ENCODE peak calls at places on chromosome 18, in seven cellular contexts. X, J, N, O, C, Q and H are unnamed samples. For H3K4me1, the result is how much of the 10 kb centered on the place peaks cover.

GRCh38 chr18:11657152-11657551 is 31.9 kb upstream of the GNAL start:
- DNase-seq in X (no peak), J (no peak), N (no peak), O (no peak), C (no peak), Q (no peak), H (no peak)

GRCh38 chr18:74062037-74062436 is 85.6 kb downstream of the FBXO15 start:
- DNase-seq in X (no peak), J (no peak), N (no peak), O (no peak), C (no peak), Q (no peak), H (no peak)

GRCh38 chr18:23868341-23868740 is 146.2 kb upstream of the TTC39C start:
- DNase-seq in X (no peak), J (no peak), N (no peak), O (no peak), C (no peak), Q (no peak), H (no peak)

GRCh38 chr18:42915240-42915791 is 200.2 kb downstream of the RIT2 start:
- DNase-seq in X (no peak), J (no peak), N (peak), O (no peak), C (no peak), Q (no peak), H (no peak)

GRCh38 chr18:75170022-75170789 is 38.7 kb downstream of the PTGR3 start:
- DNase-seq in X (peak), J (no peak), N (no peak), O (peak), C (no peak), Q (no peak), H (no peak)

GRCh38 chr18:24180048-24180447 is 41.2 kb downstream of the CABYR start:
- DNase-seq in X (no peak), J (no peak), N (no peak), O (no peak), C (no peak), Q (no peak), H (no peak)

GRCh38 chr18:9174302-9174701 is 37.7 kb downstream of the ANKRD12 start:
- DNase-seq in X (no peak), J (no peak), N (no peak), O (no peak), C (no peak), Q (no peak), H (no peak)

GRCh38 chr18:34370704-34371405 is 146.1 kb upstream of the NOL4 start:
- DNase-seq in X (no peak), J (no peak), N (no peak), O (no peak), C (no peak), Q (no peak), H (peak)

GRCh38 chr18:23283933-23284430 is 148.7 kb downstream of the CABLES1 start:
- DNase-seq in X (no peak), J (no peak), N (peak), O (no peak), C (peak), Q (no peak), H (peak)

GRCh38 chr18:10343778-10344177 is 110.7 kb upstream of the APCDD1 start:
- DNase-seq in X (no peak), J (no peak), N (no peak), O (no peak), C (no peak), Q (no peak), H (no peak)
- H3K27ac ChIP-seq in X (no peak), J (no peak), N (no peak), O (no peak), C (no peak), Q (no peak), H (no peak)

GRCh38 chr18:32875625-32876024 is 102.8 kb upstream of the KLHL14 start:
- DNase-seq in X (no peak), J (no peak), N (no peak), O (no peak), C (no peak), Q (no peak), H (no peak)

GRCh38 chr18:32867330-32867729 is 94.5 kb upstream of the KLHL14 start:
- DNase-seq in X (no peak), J (no peak), N (no peak), O (no peak), C (no peak), Q (no peak), H (no peak)

GRCh38 chr18:32868424-32868823 is 95.6 kb upstream of the KLHL14 start:
- DNase-seq in X (no peak), J (no peak), N (no peak), O (no peak), C (no peak), Q (no peak), H (no peak)

GRCh38 chr18:32870611-32871010 is 97.8 kb upstream of the KLHL14 start:
- DNase-seq in X (no peak), J (no peak), N (no peak), O (no peak), C (no peak), Q (no peak), H (no peak)
- TF ChIP-seq CTCF in X (no peak), J (no peak), N (no peak), O (no peak), C (no peak), Q (no peak), H (no peak)

GRCh38 chr18:13290856-13291271 is 72.3 kb downstream of the LDLRAD4 start:
- DNase-seq in X (no peak), J (no peak), N (no peak), O (no peak), C (no peak), Q (no peak), H (no peak)
- H3K4me1 ChIP-seq in X (under half), J (under half), N (under half), O (under half), C (under half), Q (under half), H (under half)

GRCh38 chr18:22267697-22268096 is 98.3 kb downstream of the GATA6 start:
- DNase-seq in X (peak), J (no peak), N (no peak), O (peak), C (no peak), Q (no peak), H (no peak)

GRCh38 chr18:22268641-22269128 is 99.3 kb downstream of the GATA6 start:
- DNase-seq in X (no peak), J (no peak), N (no peak), O (no peak), C (no peak), Q (no peak), H (no peak)

GRCh38 chr18:22267225-22267624 is 97.8 kb downstream of the GATA6 start:
- DNase-seq in X (no peak), J (no peak), N (no peak), O (no peak), C (no peak), Q (no peak), H (no peak)

GRCh38 chr18:22271030-22271429 is 101.6 kb downstream of the GATA6 start:
- DNase-seq in X (no peak), J (no peak), N (no peak), O (no peak), C (no peak), Q (no peak), H (no peak)

DNA sequence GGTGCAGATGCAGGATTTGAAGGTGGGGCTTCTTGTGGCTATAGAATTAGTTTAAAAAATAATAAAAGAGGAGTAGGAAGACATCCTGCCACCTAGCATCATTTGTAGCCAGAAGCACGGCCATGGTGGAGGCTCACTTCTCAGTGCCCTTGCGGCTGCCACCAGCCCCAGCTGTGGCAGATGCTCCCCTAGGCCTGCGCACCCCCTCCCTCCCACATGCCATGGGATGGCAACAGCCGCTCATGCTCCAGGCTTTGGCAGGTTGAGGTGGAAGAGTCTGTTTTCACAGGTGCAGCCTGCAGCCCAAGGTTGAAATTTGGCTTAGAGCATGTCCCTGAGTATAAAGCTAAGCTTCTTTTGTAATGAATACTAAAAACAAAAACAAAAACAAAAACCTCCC is 96.4 kb downstream of the GATA6 start:
- DNase-seq in X (no peak), J (no peak), N (no peak), O (no peak), C (no peak), Q (no peak), H (no peak)
- H3K27ac ChIP-seq in X (peak), J (no peak), N (no peak), O (peak), C (no peak), Q (no peak), H (no peak)

DNA sequence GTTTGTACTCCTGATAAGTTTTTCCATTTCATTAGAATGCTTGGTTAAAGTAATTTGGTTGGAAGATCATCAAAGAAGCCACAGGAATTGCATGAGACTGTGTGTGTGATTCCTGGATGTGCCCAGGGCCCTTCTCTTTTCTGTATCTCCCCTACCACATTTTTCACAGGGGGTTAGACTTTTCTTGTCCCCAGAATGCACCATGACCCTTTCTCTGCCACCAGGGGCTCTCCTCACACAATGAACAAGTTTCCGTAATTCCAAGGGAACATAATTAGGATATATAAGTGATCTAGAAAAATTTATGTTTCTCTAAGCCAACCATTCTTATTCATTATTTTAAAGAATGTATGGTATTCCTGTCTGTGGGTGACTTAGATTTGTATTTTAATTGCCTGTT is 291.8 kb downstream of the NEDD4L start:
- DNase-seq in X (no peak), J (no peak), N (peak), O (no peak), C (no peak), Q (no peak), H (no peak)
- TF ChIP-seq CTCF in X (peak), J (no peak), N (peak), O (peak), C (no peak), Q (no peak), H (no peak)

GRCh38 chr18:36593001-36593400 is 235.8 kb downstream of the TPGS2 start:
- DNase-seq in X (no peak), J (no peak), N (peak), O (no peak), C (no peak), Q (no peak), H (peak)
- H3K4me1 ChIP-seq in X (under half), J (under half), N (under half), O (under half), C (under half), Q (under half), H (under half)

GRCh38 chr18:49098386-49098785 is 147.6 kb upstream of the SMAD7 start:
- DNase-seq in X (no peak), J (no peak), N (no peak), O (no peak), C (no peak), Q (no peak), H (no peak)
- H3K27ac ChIP-seq in X (no peak), J (no peak), N (no peak), O (no peak), C (no peak), Q (no peak), H (no peak)

GRCh38 chr18:79964330-79965118 is at the start of gene HSBP1L1:
- DNase-seq in X (peak), J (peak), N (peak), O (peak), C (no peak), Q (peak), H (peak)
- TF ChIP-seq CTCF in X (peak), J (peak), N (peak), O (peak), C (no peak), Q (peak), H (peak)

DNA sequence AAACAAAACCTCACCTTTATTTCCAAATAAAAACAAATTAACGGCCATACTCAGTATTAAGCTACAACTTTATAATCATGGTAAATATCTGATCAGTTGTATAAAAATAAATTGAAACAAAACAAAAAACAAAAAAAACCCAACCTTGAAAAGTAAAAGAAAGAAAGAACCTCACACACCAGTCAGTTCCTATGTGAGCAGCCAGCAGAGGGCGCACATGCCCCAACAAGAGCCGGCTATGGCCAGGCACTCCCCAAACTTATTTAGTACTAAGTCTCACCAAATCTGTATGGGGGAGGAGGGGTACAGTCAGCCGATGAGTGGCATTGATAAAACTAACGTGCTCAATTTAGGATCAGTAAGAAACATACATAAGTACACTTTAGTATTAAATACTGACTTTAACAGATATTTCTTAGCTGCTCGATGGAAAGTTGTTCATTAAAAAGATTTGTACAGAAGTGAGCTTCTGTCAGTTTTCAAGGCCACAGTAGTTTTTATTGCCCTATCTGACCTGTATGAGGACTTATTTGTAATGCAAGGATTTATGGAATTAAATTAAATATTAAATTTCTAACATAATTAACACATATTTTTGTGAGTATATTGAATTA is 172.6 kb downstream of the TCF4 start:
- DNase-seq in X (peak), J (peak), N (peak), O (peak), C (peak), Q (peak), H (peak)
- H3K4me1 ChIP-seq in X (half or more), J (half or more), N (under half), O (under half), C (under half), Q (under half), H (under half)

DNA sequence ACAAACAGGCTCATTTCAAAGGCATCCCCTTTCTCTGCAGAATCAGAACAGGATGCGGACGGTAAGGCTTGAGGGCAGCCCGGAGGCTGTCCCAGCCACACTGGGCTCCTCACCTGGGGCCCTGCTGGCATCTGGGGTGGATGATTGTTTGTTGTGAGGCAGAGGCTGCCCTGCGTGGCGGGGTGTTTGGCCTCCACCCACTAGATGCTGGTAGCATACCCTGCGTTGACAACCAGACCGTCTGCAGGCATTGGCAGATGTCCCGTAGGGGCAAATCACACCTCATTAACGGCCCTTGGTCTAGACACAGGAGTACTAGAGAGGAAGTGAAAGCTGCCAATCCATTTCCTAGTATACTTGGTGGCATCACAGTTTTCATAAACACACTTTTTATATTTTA is 52.3 kb downstream of the MBP start:
- DNase-seq in X (no peak), J (no peak), N (no peak), O (no peak), C (no peak), Q (no peak), H (no peak)
- H3K27ac ChIP-seq in X (no peak), J (peak), N (peak), O (no peak), C (peak), Q (peak), H (no peak)